ENCODE peak calls at places on chromosomes 5 and 9, in eight cellular contexts. One of them, this sample, is unnamed.

GRCh38 chr9:134381671-134382505 is 55.6 kb downstream of the RXRA start:
- DNase-seq in choroid plexus epithelial cell: peak
- DNase-seq in NB4: peak
- DNase-seq in fibroblast of pulmonary artery: no peak
- DNase-seq in NCI-H1694 treated with DMSO at 0.1 percent for 48 hours: no peak
- DNase-seq in NCI-H1105: no peak
- DNase-seq in NCI-H1092: no peak
- DNase-seq in activated CD4-positive, alpha-beta T cell treated with anti-CD3 and anti-CD28 coated beads, Interleukin-2, amount 50 U/mL, for 1 hour: peak
- DNase-seq in this sample: no peak

GRCh38 chr9:133716564-133717112 is 21.5 kb downstream of the SARDH start:
- DNase-seq in fibroblast of pulmonary artery: peak
- DNase-seq in activated CD4-positive, alpha-beta T cell treated with anti-CD3 and anti-CD28 coated beads, Interleukin-2, amount 50 U/mL, for 1 hour: no peak
- DNase-seq in NCI-H1694 treated with DMSO at 0.1 percent for 48 hours: no peak
- DNase-seq in NCI-H1092: no peak
- DNase-seq in NCI-H1105: no peak
- DNase-seq in NB4: no peak
- DNase-seq in choroid plexus epithelial cell: peak
- DNase-seq in this sample: no peak

GRCh38 chr9:106918825-106919509 is 56.0 kb downstream of the ZNF462 start:
- DNase-seq in activated CD4-positive, alpha-beta T cell treated with anti-CD3 and anti-CD28 coated beads, Interleukin-2, amount 50 U/mL, for 1 hour: no peak
- DNase-seq in NCI-H1092: no peak
- DNase-seq in NB4: no peak
- DNase-seq in fibroblast of pulmonary artery: no peak
- DNase-seq in choroid plexus epithelial cell: no peak
- DNase-seq in NCI-H1105: no peak
- DNase-seq in NCI-H1694 treated with DMSO at 0.1 percent for 48 hours: no peak
- DNase-seq in this sample: no peak

GRCh38 chr9:124295097-124295794 is 37.5 kb downstream of the NEK6 start:
- DNase-seq in NCI-H1105: no peak
- DNase-seq in choroid plexus epithelial cell: no peak
- DNase-seq in NCI-H1694 treated with DMSO at 0.1 percent for 48 hours: no peak
- DNase-seq in NCI-H1092: no peak
- DNase-seq in activated CD4-positive, alpha-beta T cell treated with anti-CD3 and anti-CD28 coated beads, Interleukin-2, amount 50 U/mL, for 1 hour: no peak
- DNase-seq in NB4: no peak
- DNase-seq in fibroblast of pulmonary artery: peak
- DNase-seq in this sample: no peak

GRCh38 chr9:125558453-125559084 is 148.4 kb downstream of the MAPKAP1 start:
- DNase-seq in choroid plexus epithelial cell: peak
- DNase-seq in activated CD4-positive, alpha-beta T cell treated with anti-CD3 and anti-CD28 coated beads, Interleukin-2, amount 50 U/mL, for 1 hour: peak
- DNase-seq in NCI-H1105: peak
- DNase-seq in NCI-H1092: peak
- DNase-seq in fibroblast of pulmonary artery: peak
- DNase-seq in NCI-H1694 treated with DMSO at 0.1 percent for 48 hours: peak
- DNase-seq in NB4: peak
- DNase-seq in this sample: peak

GRCh38 chr5:142063878-142064331 is 44.7 kb upstream of the NDFIP1 start:
- DNase-seq in NCI-H1092: peak
- DNase-seq in NCI-H1105: peak
- DNase-seq in NCI-H1694 treated with DMSO at 0.1 percent for 48 hours: peak
- DNase-seq in fibroblast of pulmonary artery: peak
- DNase-seq in NB4: peak
- DNase-seq in choroid plexus epithelial cell: peak
- DNase-seq in activated CD4-positive, alpha-beta T cell treated with anti-CD3 and anti-CD28 coated beads, Interleukin-2, amount 50 U/mL, for 1 hour: peak
- DNase-seq in this sample: peak

GRCh38 chr9:70228098-70228497 is 30.7 kb upstream of the SMC5 start:
- DNase-seq in NCI-H1694 treated with DMSO at 0.1 percent for 48 hours: no peak
- DNase-seq in fibroblast of pulmonary artery: no peak
- DNase-seq in choroid plexus epithelial cell: no peak
- DNase-seq in NB4: no peak
- DNase-seq in activated CD4-positive, alpha-beta T cell treated with anti-CD3 and anti-CD28 coated beads, Interleukin-2, amount 50 U/mL, for 1 hour: no peak
- DNase-seq in NCI-H1092: no peak
- DNase-seq in NCI-H1105: no peak
- DNase-seq in this sample: peak

GRCh38 chr5:84403773-84404172 is 19.1 kb upstream of the EDIL3 start:
- DNase-seq in NB4: no peak
- DNase-seq in NCI-H1694 treated with DMSO at 0.1 percent for 48 hours: no peak
- DNase-seq in activated CD4-positive, alpha-beta T cell treated with anti-CD3 and anti-CD28 coated beads, Interleukin-2, amount 50 U/mL, for 1 hour: no peak
- DNase-seq in fibroblast of pulmonary artery: peak
- DNase-seq in NCI-H1105: no peak
- DNase-seq in choroid plexus epithelial cell: peak
- DNase-seq in NCI-H1092: no peak
- DNase-seq in this sample: no peak

GRCh38 chr5:1515311-1515920 is 8.3 kb downstream of the LPCAT1 start:
- DNase-seq in NCI-H1092: no peak
- DNase-seq in NCI-H1105: no peak
- DNase-seq in activated CD4-positive, alpha-beta T cell treated with anti-CD3 and anti-CD28 coated beads, Interleukin-2, amount 50 U/mL, for 1 hour: no peak
- DNase-seq in NCI-H1694 treated with DMSO at 0.1 percent for 48 hours: no peak
- DNase-seq in NB4: no peak
- DNase-seq in fibroblast of pulmonary artery: no peak
- DNase-seq in choroid plexus epithelial cell: no peak
- DNase-seq in this sample: no peak

GRCh38 chr9:14868772-14869583 is 41.2 kb downstream of the FREM1 start:
- DNase-seq in fibroblast of pulmonary artery: no peak
- DNase-seq in NCI-H1105: no peak
- DNase-seq in choroid plexus epithelial cell: no peak
- DNase-seq in NCI-H1694 treated with DMSO at 0.1 percent for 48 hours: no peak
- DNase-seq in NCI-H1092: no peak
- DNase-seq in activated CD4-positive, alpha-beta T cell treated with anti-CD3 and anti-CD28 coated beads, Interleukin-2, amount 50 U/mL, for 1 hour: no peak
- DNase-seq in NB4: no peak
- DNase-seq in this sample: peak

GRCh38 chr5:86880785-86881492 is 263.2 kb downstream of the COX7C start:
- DNase-seq in choroid plexus epithelial cell: peak
- DNase-seq in NCI-H1694 treated with DMSO at 0.1 percent for 48 hours: peak
- DNase-seq in NCI-H1105: peak
- DNase-seq in activated CD4-positive, alpha-beta T cell treated with anti-CD3 and anti-CD28 coated beads, Interleukin-2, amount 50 U/mL, for 1 hour: peak
- DNase-seq in NCI-H1092: no peak
- DNase-seq in NB4: peak
- DNase-seq in fibroblast of pulmonary artery: peak
- DNase-seq in this sample: peak

GRCh38 chr9:127923046-127923445 is 6.2 kb upstream of the ST6GALNAC4 start:
- DNase-seq in NCI-H1105: no peak
- DNase-seq in fibroblast of pulmonary artery: no peak
- DNase-seq in NB4: no peak
- DNase-seq in NCI-H1092: no peak
- DNase-seq in choroid plexus epithelial cell: no peak
- DNase-seq in NCI-H1694 treated with DMSO at 0.1 percent for 48 hours: peak
- DNase-seq in activated CD4-positive, alpha-beta T cell treated with anti-CD3 and anti-CD28 coated beads, Interleukin-2, amount 50 U/mL, for 1 hour: no peak
- DNase-seq in this sample: no peak

GRCh38 chr9:133534346-133535284 is at the start of gene ADAMTSL2:
- DNase-seq in fibroblast of pulmonary artery: peak
- DNase-seq in NCI-H1092: peak
- DNase-seq in choroid plexus epithelial cell: peak
- DNase-seq in NCI-H1694 treated with DMSO at 0.1 percent for 48 hours: peak
- DNase-seq in NCI-H1105: peak
- DNase-seq in activated CD4-positive, alpha-beta T cell treated with anti-CD3 and anti-CD28 coated beads, Interleukin-2, amount 50 U/mL, for 1 hour: peak
- DNase-seq in NB4: peak
- DNase-seq in this sample: peak

GRCh38 chr5:109126481-109126880 is 283.3 kb downstream of the PJA2 start:
- DNase-seq in NB4: no peak
- DNase-seq in fibroblast of pulmonary artery: no peak
- DNase-seq in activated CD4-positive, alpha-beta T cell treated with anti-CD3 and anti-CD28 coated beads, Interleukin-2, amount 50 U/mL, for 1 hour: no peak
- DNase-seq in NCI-H1092: no peak
- DNase-seq in choroid plexus epithelial cell: no peak
- DNase-seq in NCI-H1694 treated with DMSO at 0.1 percent for 48 hours: no peak
- DNase-seq in NCI-H1105: no peak
- DNase-seq in this sample: no peak

GRCh38 chr5:170306381-170306790 is 8.8 kb upstream of the LCP2 start:
- DNase-seq in NCI-H1092: no peak
- DNase-seq in NCI-H1694 treated with DMSO at 0.1 percent for 48 hours: peak
- DNase-seq in NB4: peak
- DNase-seq in NCI-H1105: no peak
- DNase-seq in choroid plexus epithelial cell: peak
- DNase-seq in fibroblast of pulmonary artery: peak
- DNase-seq in activated CD4-positive, alpha-beta T cell treated with anti-CD3 and anti-CD28 coated beads, Interleukin-2, amount 50 U/mL, for 1 hour: no peak
- DNase-seq in this sample: no peak

GRCh38 chr5:66209350-66209749 is 65.2 kb downstream of the SREK1 start:
- DNase-seq in NCI-H1092: no peak
- DNase-seq in choroid plexus epithelial cell: no peak
- DNase-seq in NB4: no peak
- DNase-seq in NCI-H1105: no peak
- DNase-seq in NCI-H1694 treated with DMSO at 0.1 percent for 48 hours: no peak
- DNase-seq in activated CD4-positive, alpha-beta T cell treated with anti-CD3 and anti-CD28 coated beads, Interleukin-2, amount 50 U/mL, for 1 hour: no peak
- DNase-seq in fibroblast of pulmonary artery: no peak
- DNase-seq in this sample: no peak

GRCh38 chr5:142935014-142935413 is 164.8 kb downstream of the ARHGAP26 start:
- DNase-seq in activated CD4-positive, alpha-beta T cell treated with anti-CD3 and anti-CD28 coated beads, Interleukin-2, amount 50 U/mL, for 1 hour: no peak
- DNase-seq in NCI-H1694 treated with DMSO at 0.1 percent for 48 hours: no peak
- DNase-seq in NB4: no peak
- DNase-seq in choroid plexus epithelial cell: no peak
- DNase-seq in fibroblast of pulmonary artery: no peak
- DNase-seq in NCI-H1092: no peak
- DNase-seq in NCI-H1105: no peak
- DNase-seq in this sample: no peak

GRCh38 chr5:134099939-134100282 is 14.6 kb upstream of the TCF7 start:
- DNase-seq in NCI-H1092: no peak
- DNase-seq in choroid plexus epithelial cell: no peak
- DNase-seq in fibroblast of pulmonary artery: no peak
- DNase-seq in NCI-H1694 treated with DMSO at 0.1 percent for 48 hours: no peak
- DNase-seq in NB4: no peak
- DNase-seq in activated CD4-positive, alpha-beta T cell treated with anti-CD3 and anti-CD28 coated beads, Interleukin-2, amount 50 U/mL, for 1 hour: no peak
- DNase-seq in NCI-H1105: no peak
- DNase-seq in this sample: no peak

GRCh38 chr5:19322716-19323485 is 665.1 kb downstream of the CDH18 start:
- DNase-seq in NCI-H1105: no peak
- DNase-seq in choroid plexus epithelial cell: peak
- DNase-seq in fibroblast of pulmonary artery: no peak
- DNase-seq in NCI-H1694 treated with DMSO at 0.1 percent for 48 hours: no peak
- DNase-seq in NB4: no peak
- DNase-seq in activated CD4-positive, alpha-beta T cell treated with anti-CD3 and anti-CD28 coated beads, Interleukin-2, amount 50 U/mL, for 1 hour: no peak
- DNase-seq in NCI-H1092: no peak
- DNase-seq in this sample: no peak

GRCh38 chr5:94968507-94969095 is 316.3 kb downstream of the MCTP1 start:
- DNase-seq in NCI-H1092: peak
- DNase-seq in NB4: peak
- DNase-seq in choroid plexus epithelial cell: peak
- DNase-seq in activated CD4-positive, alpha-beta T cell treated with anti-CD3 and anti-CD28 coated beads, Interleukin-2, amount 50 U/mL, for 1 hour: no peak
- DNase-seq in NCI-H1105: peak
- DNase-seq in fibroblast of pulmonary artery: peak
- DNase-seq in NCI-H1694 treated with DMSO at 0.1 percent for 48 hours: peak
- DNase-seq in this sample: peak

GRCh38 chr5:128627939-128628338 is 89.9 kb upstream of the FBN2 start:
- DNase-seq in NCI-H1092: no peak
- DNase-seq in activated CD4-positive, alpha-beta T cell treated with anti-CD3 and anti-CD28 coated beads, Interleukin-2, amount 50 U/mL, for 1 hour: no peak
- DNase-seq in NB4: no peak
- DNase-seq in NCI-H1105: no peak
- DNase-seq in choroid plexus epithelial cell: no peak
- DNase-seq in fibroblast of pulmonary artery: no peak
- DNase-seq in NCI-H1694 treated with DMSO at 0.1 percent for 48 hours: no peak
- DNase-seq in this sample: no peak

GRCh38 chr9:88950341-88951141 is 40.7 kb upstream of the S1PR3 start:
- DNase-seq in NB4: peak
- DNase-seq in fibroblast of pulmonary artery: peak
- DNase-seq in choroid plexus epithelial cell: peak
- DNase-seq in activated CD4-positive, alpha-beta T cell treated with anti-CD3 and anti-CD28 coated beads, Interleukin-2, amount 50 U/mL, for 1 hour: no peak
- DNase-seq in NCI-H1105: no peak
- DNase-seq in NCI-H1092: no peak
- DNase-seq in NCI-H1694 treated with DMSO at 0.1 percent for 48 hours: no peak
- DNase-seq in this sample: no peak

GRCh38 chr9:75892168-75892901 is 1.9 kb downstream of the PCSK5 start:
- DNase-seq in NB4: no peak
- DNase-seq in NCI-H1092: no peak
- DNase-seq in fibroblast of pulmonary artery: no peak
- DNase-seq in choroid plexus epithelial cell: peak
- DNase-seq in NCI-H1694 treated with DMSO at 0.1 percent for 48 hours: no peak
- DNase-seq in activated CD4-positive, alpha-beta T cell treated with anti-CD3 and anti-CD28 coated beads, Interleukin-2, amount 50 U/mL, for 1 hour: no peak
- DNase-seq in NCI-H1105: peak
- DNase-seq in this sample: no peak

GRCh38 chr5:150989695-150990094 is 30.7 kb upstream of the GPX3 start:
- DNase-seq in activated CD4-positive, alpha-beta T cell treated with anti-CD3 and anti-CD28 coated beads, Interleukin-2, amount 50 U/mL, for 1 hour: no peak
- DNase-seq in NB4: peak
- DNase-seq in NCI-H1105: no peak
- DNase-seq in choroid plexus epithelial cell: no peak
- DNase-seq in NCI-H1694 treated with DMSO at 0.1 percent for 48 hours: no peak
- DNase-seq in fibroblast of pulmonary artery: peak
- DNase-seq in NCI-H1092: no peak
- DNase-seq in this sample: no peak

GRCh38 chr9:116303270-116303904 is 149.8 kb downstream of the PAPPA start:
- DNase-seq in activated CD4-positive, alpha-beta T cell treated with anti-CD3 and anti-CD28 coated beads, Interleukin-2, amount 50 U/mL, for 1 hour: no peak
- DNase-seq in NCI-H1694 treated with DMSO at 0.1 percent for 48 hours: no peak
- DNase-seq in NB4: no peak
- DNase-seq in choroid plexus epithelial cell: no peak
- DNase-seq in NCI-H1092: no peak
- DNase-seq in fibroblast of pulmonary artery: no peak
- DNase-seq in NCI-H1105: no peak
- DNase-seq in this sample: no peak

GRCh38 chr9:110517483-110517882 is 62.1 kb downstream of the SVEP1 start:
- DNase-seq in activated CD4-positive, alpha-beta T cell treated with anti-CD3 and anti-CD28 coated beads, Interleukin-2, amount 50 U/mL, for 1 hour: no peak
- DNase-seq in NCI-H1092: no peak
- DNase-seq in choroid plexus epithelial cell: no peak
- DNase-seq in NCI-H1694 treated with DMSO at 0.1 percent for 48 hours: no peak
- DNase-seq in NCI-H1105: no peak
- DNase-seq in NB4: no peak
- DNase-seq in fibroblast of pulmonary artery: no peak
- DNase-seq in this sample: no peak

GRCh38 chr9:136171009-136171800 is 33.7 kb downstream of the LHX3 start:
- DNase-seq in choroid plexus epithelial cell: peak
- DNase-seq in activated CD4-positive, alpha-beta T cell treated with anti-CD3 and anti-CD28 coated beads, Interleukin-2, amount 50 U/mL, for 1 hour: no peak
- DNase-seq in NB4: no peak
- DNase-seq in NCI-H1092: no peak
- DNase-seq in NCI-H1105: peak
- DNase-seq in fibroblast of pulmonary artery: no peak
- DNase-seq in NCI-H1694 treated with DMSO at 0.1 percent for 48 hours: no peak
- DNase-seq in this sample: no peak

This sample was measured in NCI-H2227 treated with DMSO at 0.1 percent for 48 hours.